ENCODE peak calls at places on chromosomes 13 and 19, in four cellular contexts. One of them, this sample, is unnamed.

GRCh38 chr13:79070343-79070974 is 335.6 kb downstream of the RBM26 start:
- DNase-seq in H1: no peak
- DNase-seq in K562: no peak
- DNase-seq in GM12878: peak; percentile 2
- DNase-seq in this sample: no peak

GRCh38 chr13:74575729-74576125 is 441.5 kb upstream of the KLF12 start:
- DNase-seq in H1: no peak
- DNase-seq in K562: peak; percentile 27
- DNase-seq in GM12878: no peak
- DNase-seq in this sample: peak; percentile 33

GRCh38 chr13:47049276-47049989 is 152.6 kb upstream of the HTR2A start:
- DNase-seq in H1: no peak
- DNase-seq in K562: no peak
- DNase-seq in GM12878: no peak
- DNase-seq in this sample: peak; percentile 55

GRCh38 chr13:109622006-109622405 is 164.4 kb downstream of the IRS2 start:
- DNase-seq in H1: no peak
- DNase-seq in K562: no peak
- DNase-seq in GM12878: no peak
- DNase-seq in this sample: no peak

GRCh38 chr19:2550431-2551171 is 74.7 kb downstream of the GADD45B start:
- DNase-seq in H1: no peak
- DNase-seq in K562: no peak
- DNase-seq in GM12878: no peak
- DNase-seq in this sample: no peak

GRCh38 chr19:2033825-2034159 is 17.3 kb downstream of the MKNK2 start:
- DNase-seq in H1: no peak
- DNase-seq in K562: no peak
- DNase-seq in GM12878: no peak
- DNase-seq in this sample: no peak

GRCh38 chr19:40221858-40222619 is 3.9 kb upstream of the TTC9B start:
- DNase-seq in H1: peak; percentile 84
- DNase-seq in K562: peak; percentile 89
- DNase-seq in GM12878: peak; percentile 51
- DNase-seq in this sample: peak; percentile 90

GRCh38 chr19:35257113-35257461 is 8.3 kb downstream of the LSR start:
- DNase-seq in H1: no peak
- DNase-seq in K562: peak; percentile 5
- DNase-seq in GM12878: no peak
- DNase-seq in this sample: no peak

GRCh38 chr19:485583-486236 is 10.6 kb upstream of the MADCAM1 start:
- DNase-seq in H1: no peak
- DNase-seq in K562: no peak
- DNase-seq in GM12878: no peak
- DNase-seq in this sample: no peak

GRCh38 chr13:85665286-85665685 is 133.9 kb downstream of the SLITRK6 start:
- DNase-seq in H1: no peak
- DNase-seq in K562: no peak
- DNase-seq in GM12878: no peak
- DNase-seq in this sample: peak; percentile 82

GRCh38 chr19:18386543-18387251 is 739 bp downstream of the GDF15 start:
- DNase-seq in H1: no peak
- DNase-seq in K562: peak; percentile 43
- DNase-seq in GM12878: no peak
- DNase-seq in this sample: peak; percentile 46

GRCh38 chr13:47256618-47257017 is 359.8 kb upstream of the HTR2A start:
- DNase-seq in H1: no peak
- DNase-seq in K562: no peak
- DNase-seq in GM12878: no peak
- DNase-seq in this sample: peak; percentile 93

GRCh38 chr19:48537541-48537940 is 14.4 kb upstream of the SULT2B1 start:
- DNase-seq in H1: no peak
- DNase-seq in K562: no peak
- DNase-seq in GM12878: no peak
- DNase-seq in this sample: no peak

GRCh38 chr13:112606125-112607001 is 18.4 kb upstream of the TUBGCP3 start:
- DNase-seq in H1: peak; percentile 57
- DNase-seq in K562: peak; percentile 90
- DNase-seq in GM12878: no peak
- DNase-seq in this sample: peak; percentile 78

GRCh38 chr19:37699057-37699456 is 20.5 kb downstream of the ZNF607 start:
- DNase-seq in H1: no peak
- DNase-seq in K562: no peak
- DNase-seq in GM12878: no peak
- DNase-seq in this sample: peak; percentile 8

GRCh38 chr19:45863840-45864628 is at the start of gene FOXA3:
- DNase-seq in H1: peak; percentile 39
- DNase-seq in K562: peak; percentile 93
- DNase-seq in GM12878: no peak
- DNase-seq in this sample: peak; percentile 17

GRCh38 chr13:75432045-75432444 is 49.9 kb downstream of the TBC1D4 start:
- DNase-seq in H1: no peak
- DNase-seq in K562: no peak
- DNase-seq in GM12878: no peak
- DNase-seq in this sample: peak; percentile 18

GRCh38 chr13:107299717-107300116 is 731.8 kb upstream of the ARGLU1 start:
- DNase-seq in H1: no peak
- DNase-seq in K562: no peak
- DNase-seq in GM12878: no peak
- DNase-seq in this sample: no peak

GRCh38 chr19:33278403-33279269 is 23.7 kb downstream of the CEBPA start:
- DNase-seq in H1: no peak
- DNase-seq in K562: no peak
- DNase-seq in GM12878: no peak
- DNase-seq in this sample: no peak

GRCh38 chr19:45354443-45354842 is 13.9 kb downstream of the KLC3 start:
- DNase-seq in H1: no peak
- DNase-seq in K562: no peak
- DNase-seq in GM12878: no peak
- DNase-seq in this sample: no peak

GRCh38 chr19:45364696-45365095 is 5.7 kb downstream of the ERCC2 start:
- DNase-seq in H1: no peak
- DNase-seq in K562: no peak
- DNase-seq in GM12878: no peak
- DNase-seq in this sample: no peak

GRCh38 chr13:98854448-98854847 is 102.0 kb upstream of the SLC15A1 start:
- DNase-seq in H1: no peak
- DNase-seq in K562: no peak
- DNase-seq in GM12878: no peak
- DNase-seq in this sample: no peak

GRCh38 chr19:54029930-54030490 is 33.7 kb downstream of the VSTM1 start:
- DNase-seq in H1: peak; percentile 50
- DNase-seq in K562: peak; percentile 63
- DNase-seq in GM12878: no peak
- DNase-seq in this sample: peak; percentile 54

GRCh38 chr13:90302113-90302512 is 1045.4 kb upstream of the MIR17HG start:
- DNase-seq in H1: no peak
- DNase-seq in K562: peak; percentile 21
- DNase-seq in GM12878: no peak
- DNase-seq in this sample: peak; percentile 10

GRCh38 chr19:28288850-28289249 is 924.1 kb downstream of the UQCRFS1 start:
- DNase-seq in H1: no peak
- DNase-seq in K562: no peak
- DNase-seq in GM12878: no peak
- DNase-seq in this sample: no peak

GRCh38 chr19:44748426-44749254 is at the start of gene BCL3:
- DNase-seq in H1: no peak
- DNase-seq in K562: peak; percentile 72
- DNase-seq in GM12878: no peak
- DNase-seq in this sample: no peak

GRCh38 chr13:40653558-40654318 is 12.7 kb downstream of the FOXO1 start:
- DNase-seq in H1: no peak
- DNase-seq in K562: no peak
- DNase-seq in GM12878: no peak
- DNase-seq in this sample: no peak

GRCh38 chr13:88124142-88124541 is 453.0 kb downstream of the SLITRK5 start:
- DNase-seq in H1: no peak
- DNase-seq in K562: no peak
- DNase-seq in GM12878: no peak
- DNase-seq in this sample: no peak

GRCh38 chr19:12783226-12783848 is 7.9 kb upstream of the JUNB start:
- DNase-seq in H1: no peak
- DNase-seq in K562: no peak
- DNase-seq in GM12878: no peak
- DNase-seq in this sample: no peak

GRCh38 chr19:633786-634639 is 676 bp upstream of the POLRMT start:
- DNase-seq in H1: no peak
- DNase-seq in K562: no peak
- DNase-seq in GM12878: no peak
- DNase-seq in this sample: peak; percentile 11

GRCh38 chr13:37561031-37561430 is 37.5 kb downstream of the POSTN start:
- DNase-seq in H1: no peak
- DNase-seq in K562: no peak
- DNase-seq in GM12878: no peak
- DNase-seq in this sample: peak; percentile 0

GRCh38 chr13:105773887-105774538 is 761.4 kb downstream of the EFNB2 start:
- DNase-seq in H1: no peak
- DNase-seq in K562: no peak
- DNase-seq in GM12878: no peak
- DNase-seq in this sample: peak; percentile 57

GRCh38 chr13:32206097-32206740 is 108.9 kb downstream of the ZAR1L start:
- DNase-seq in H1: no peak
- DNase-seq in K562: no peak
- DNase-seq in GM12878: no peak
- DNase-seq in this sample: peak; percentile 16
- TF ChIP-seq CHD1 in H1: no peak
- TF ChIP-seq CHD1 in K562: no peak
- TF ChIP-seq CHD1 in GM12878: no peak
- TF ChIP-seq CHD1 in this sample: no peak

GRCh38 chr19:41859618-41860418 is at the start of gene RPS19:
- DNase-seq in H1: peak; percentile 98
- DNase-seq in K562: peak; percentile 93
- DNase-seq in GM12878: peak; percentile 97
- DNase-seq in this sample: peak; percentile 98

GRCh38 chr19:41859213-41859617 is 840 bp upstream of the RPS19 start:
- DNase-seq in H1: no peak
- DNase-seq in K562: no peak
- DNase-seq in GM12878: no peak
- DNase-seq in this sample: no peak

GRCh38 chr19:41861098-41861768 is 1.2 kb downstream of the RPS19 start:
- DNase-seq in H1: no peak
- DNase-seq in K562: no peak
- DNase-seq in GM12878: no peak
- DNase-seq in this sample: no peak

GRCh38 chr19:41861846-41862245 is 1.8 kb downstream of the RPS19 start:
- DNase-seq in H1: no peak
- DNase-seq in K562: no peak
- DNase-seq in GM12878: no peak
- DNase-seq in this sample: no peak

DNA sequence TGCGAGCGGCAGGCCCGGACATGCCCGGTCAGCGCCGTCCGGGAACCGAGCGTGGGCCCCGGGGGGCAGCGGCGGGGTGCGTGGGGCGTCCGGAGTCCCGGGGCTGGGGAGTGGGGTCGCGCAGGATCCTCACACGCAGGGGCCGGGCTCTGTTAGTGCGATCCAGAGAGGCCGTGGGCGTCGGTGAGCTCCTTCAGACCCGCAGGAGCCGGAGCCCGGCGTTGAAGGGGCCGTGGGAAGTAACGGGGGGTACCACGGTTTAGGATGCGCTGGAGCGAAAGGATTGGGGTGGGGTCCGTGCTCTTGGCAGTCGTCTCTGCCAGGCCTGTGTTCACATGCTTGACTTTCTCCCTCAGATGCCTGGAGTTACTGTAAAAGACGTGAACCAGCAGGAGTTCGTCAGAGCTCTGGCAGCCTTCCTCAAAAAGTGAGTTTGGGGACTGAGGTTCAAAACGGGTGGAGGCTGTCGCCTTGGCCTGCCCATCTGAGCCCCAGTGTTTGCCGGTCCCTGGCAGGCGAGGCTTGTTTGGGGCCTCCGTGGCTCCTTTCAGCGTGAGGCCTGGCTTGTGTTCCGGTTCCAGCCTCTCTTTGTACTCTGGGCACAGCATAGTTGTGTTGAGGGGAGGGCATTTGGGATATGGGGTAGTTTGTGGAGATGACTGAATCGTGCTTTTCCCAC is 503 bp downstream of the RPS19 start:
- DNase-seq in H1: no peak
- DNase-seq in K562: no peak
- DNase-seq in GM12878: no peak
- DNase-seq in this sample: no peak
- TF ChIP-seq CHD1 in H1: no peak
- TF ChIP-seq CHD1 in K562: no peak
- TF ChIP-seq CHD1 in GM12878: peak; percentile 92
- TF ChIP-seq CHD1 in this sample: no peak

DNA sequence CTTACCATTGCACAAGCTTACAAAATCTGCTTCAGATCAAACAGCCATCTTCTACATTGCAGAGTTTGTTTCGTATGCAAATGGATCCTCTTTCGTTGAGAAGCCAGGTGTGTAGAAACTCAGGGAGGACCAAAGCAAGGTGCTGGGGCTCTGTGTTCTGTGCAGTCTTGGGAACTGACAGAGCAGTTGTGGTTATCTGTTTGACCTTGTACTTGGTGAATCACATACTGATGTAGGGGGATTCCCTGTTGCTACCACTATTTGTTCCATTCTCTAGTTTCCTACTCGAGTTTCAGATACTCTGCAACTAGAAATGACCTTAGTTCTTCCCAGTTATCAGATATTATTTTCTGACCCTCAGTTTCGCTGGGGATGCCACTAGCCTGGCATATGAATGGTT is 95.2 kb upstream of the CLDN10 start:
- DNase-seq in H1: no peak
- DNase-seq in K562: no peak
- DNase-seq in GM12878: peak; percentile 89
- DNase-seq in this sample: peak; percentile 10
- TF ChIP-seq CHD1 in H1: no peak
- TF ChIP-seq CHD1 in K562: no peak
- TF ChIP-seq CHD1 in GM12878: no peak
- TF ChIP-seq CHD1 in this sample: no peak

GRCh38 chr13:101916758-101917474 is 464.4 kb downstream of the ITGBL1 start:
- DNase-seq in H1: no peak
- DNase-seq in K562: no peak
- DNase-seq in GM12878: no peak
- DNase-seq in this sample: no peak

GRCh38 chr13:101916108-101916757 is 463.8 kb downstream of the ITGBL1 start:
- DNase-seq in H1: peak; percentile 43
- DNase-seq in K562: no peak
- DNase-seq in GM12878: no peak
- DNase-seq in this sample: no peak

GRCh38 chr13:101917475-101917810 is 465.0 kb downstream of the ITGBL1 start:
- DNase-seq in H1: no peak
- DNase-seq in K562: no peak
- DNase-seq in GM12878: no peak
- DNase-seq in this sample: no peak

GRCh38 chr13:101915755-101916107 is 463.3 kb downstream of the ITGBL1 start:
- DNase-seq in H1: no peak
- DNase-seq in K562: no peak
- DNase-seq in GM12878: no peak
- DNase-seq in this sample: no peak

DNA sequence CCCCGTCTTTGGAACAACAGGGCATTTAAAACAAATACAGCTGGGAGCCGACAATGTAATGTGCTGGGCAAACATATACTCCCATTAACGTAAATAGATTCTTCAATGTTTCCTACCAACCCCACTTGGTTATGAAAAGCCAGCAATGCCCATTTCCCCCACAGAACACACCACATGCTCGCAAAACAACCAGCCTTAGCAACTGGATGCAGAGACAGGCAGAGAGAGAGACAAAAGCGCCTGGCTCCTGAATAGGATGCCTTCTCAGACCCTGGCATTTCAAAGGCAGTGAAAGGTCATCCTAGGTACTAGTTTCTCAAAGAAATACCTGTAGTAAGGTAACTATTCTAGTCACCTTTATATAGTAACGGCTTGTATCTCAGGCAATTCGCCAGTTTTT is 462.9 kb downstream of the ITGBL1 start:
- DNase-seq in H1: no peak
- DNase-seq in K562: no peak
- DNase-seq in GM12878: no peak
- DNase-seq in this sample: no peak
- TF ChIP-seq CHD1 in H1: no peak
- TF ChIP-seq CHD1 in K562: no peak
- TF ChIP-seq CHD1 in GM12878: no peak
- TF ChIP-seq CHD1 in this sample: no peak